ENCODE peak calls at places on chromosomes 5 and 9, in eight cellular contexts. X, E, A, M, V, Z, Y and Q are unnamed samples.

GRCh38 chr9:121735792-121736130 is 84.3 kb downstream of the DAB2IP start:
- DNase-seq in X (no peak), E (no peak), A (no peak), M (no peak), V (no peak), Z (no peak), Y (no peak), Q (no peak)

GRCh38 chr5:132130918-132131715 is 57.5 kb downstream of the CSF2 start:
- DNase-seq in X (no peak), E (no peak), A (no peak), M (no peak), V (no peak), Z (no peak), Y (no peak), Q (no peak)

GRCh38 chr5:128671861-128672414 is 133.9 kb upstream of the FBN2 start:
- DNase-seq in X (no peak), E (no peak), A (no peak), M (no peak), V (no peak), Z (no peak), Y (no peak), Q (no peak)

GRCh38 chr9:133978226-133979123 is 13.6 kb downstream of the VAV2 start:
- DNase-seq in X (peak), E (no peak), A (no peak), M (no peak), V (no peak), Z (no peak), Y (no peak), Q (no peak)

GRCh38 chr5:120297621-120298020 is 166.5 kb upstream of the PRR16 start:
- DNase-seq in X (no peak), E (no peak), A (no peak), M (no peak), V (no peak), Z (no peak), Y (no peak), Q (no peak)

GRCh38 chr5:51961154-51961562 is 577.9 kb downstream of the ISL1 start:
- DNase-seq in X (no peak), E (no peak), A (no peak), M (no peak), V (peak), Z (no peak), Y (no peak), Q (no peak)

GRCh38 chr5:92332039-92332438 is 948.9 kb upstream of the ARRDC3 start:
- DNase-seq in X (no peak), E (no peak), A (no peak), M (no peak), V (no peak), Z (no peak), Y (no peak), Q (no peak)

GRCh38 chr9:79976501-79977444 is 405.0 kb downstream of the TLE4 start:
- DNase-seq in X (no peak), E (no peak), A (no peak), M (no peak), V (peak), Z (no peak), Y (no peak), Q (no peak)

GRCh38 chr9:18905883-18906649 is 126.9 kb downstream of the SAXO1 start:
- DNase-seq in X (no peak), E (no peak), A (peak), M (no peak), V (no peak), Z (no peak), Y (no peak), Q (no peak)

GRCh38 chr5:73317523-73317922 is 131.1 kb downstream of the FOXD1 start:
- DNase-seq in X (no peak), E (no peak), A (no peak), M (no peak), V (no peak), Z (no peak), Y (no peak), Q (no peak)

GRCh38 chr5:72723584-72723983 is 92.9 kb upstream of the TNPO1 start:
- DNase-seq in X (no peak), E (no peak), A (no peak), M (no peak), V (no peak), Z (no peak), Y (no peak), Q (no peak)

GRCh38 chr5:154273963-154274827 is 83.7 kb downstream of the GALNT10 start:
- DNase-seq in X (no peak), E (no peak), A (no peak), M (no peak), V (no peak), Z (no peak), Y (no peak), Q (no peak)

GRCh38 chr9:137318976-137319375 is 16.9 kb upstream of the NRARP start:
- DNase-seq in X (peak), E (peak), A (no peak), M (no peak), V (no peak), Z (peak), Y (no peak), Q (peak)

GRCh38 chr9:12166511-12166910 is 526.7 kb upstream of the TYRP1 start:
- DNase-seq in X (no peak), E (no peak), A (no peak), M (no peak), V (no peak), Z (no peak), Y (no peak), Q (no peak)

GRCh38 chr5:138544171-138545134 is 1.4 kb upstream of the ETF1 start:
- DNase-seq in X (no peak), E (no peak), A (peak), M (no peak), V (no peak), Z (no peak), Y (no peak), Q (no peak)

GRCh38 chr5:54904425-54904824 is 81.0 kb downstream of the ESM1 start:
- DNase-seq in X (no peak), E (no peak), A (peak), M (no peak), V (no peak), Z (no peak), Y (no peak), Q (no peak)

GRCh38 chr9:72858089-72858912 is 94.6 kb downstream of the ALDH1A1 start:
- DNase-seq in X (no peak), E (no peak), A (peak), M (no peak), V (no peak), Z (no peak), Y (no peak), Q (no peak)

GRCh38 chr5:127001621-127002296 is 28.6 kb downstream of the MARCHF3 start:
- DNase-seq in X (no peak), E (no peak), A (peak), M (no peak), V (no peak), Z (no peak), Y (no peak), Q (no peak)

GRCh38 chr9:90343360-90343759 is 299.3 kb downstream of the DIRAS2 start:
- DNase-seq in X (no peak), E (no peak), A (peak), M (no peak), V (no peak), Z (no peak), Y (no peak), Q (no peak)

GRCh38 chr5:40754381-40755092 is 1.2 kb downstream of the TTC33 start:
- DNase-seq in X (no peak), E (no peak), A (peak), M (no peak), V (no peak), Z (no peak), Y (no peak), Q (peak)

GRCh38 chr9:113609562-113610318 is 146.2 kb downstream of the RGS3 start:
- DNase-seq in X (peak), E (no peak), A (peak), M (no peak), V (no peak), Z (peak), Y (no peak), Q (no peak)

GRCh38 chr5:35598707-35599370 is 18.8 kb upstream of the SPEF2 start:
- DNase-seq in X (no peak), E (no peak), A (no peak), M (no peak), V (no peak), Z (no peak), Y (no peak), Q (no peak)